ENCODE peak calls at places on chromosomes 12 and 14, in four cellular contexts. Z, I, V and Q are unnamed samples.

GRCh38 chr12:102202556-102202955 is 4.9 kb upstream of the PMCH start:
- DNase-seq in Z (no peak), I (no peak), V (no peak), Q (no peak)

GRCh38 chr14:58299665-58300202 is 1.4 kb downstream of the ARID4A start:
- DNase-seq in Z (no peak), I (peak), V (no peak), Q (no peak)

GRCh38 chr12:68904351-68904982 is 28.5 kb downstream of the CPM start:
- DNase-seq in Z (no peak), I (no peak), V (no peak), Q (no peak)

GRCh38 chr12:12480074-12480473 is 82.6 kb downstream of the DUSP16 start:
- DNase-seq in Z (no peak), I (no peak), V (no peak), Q (no peak)

GRCh38 chr12:123363385-123363742 is 1.3 kb downstream of the SBNO1 start:
- DNase-seq in Z (no peak), I (no peak), V (no peak), Q (no peak)

GRCh38 chr14:22994762-22995275 is 12.5 kb upstream of the AJUBA start:
- DNase-seq in Z (no peak), I (no peak), V (no peak), Q (no peak)

GRCh38 chr14:105945891-105946290 is 419.5 kb downstream of the TMEM121 start:
- DNase-seq in Z (no peak), I (peak), V (no peak), Q (no peak)

GRCh38 chr14:104532191-104532555 is 47.4 kb upstream of the C14orf180 start:
- DNase-seq in Z (no peak), I (no peak), V (no peak), Q (no peak)

GRCh38 chr14:89339579-89339978 is 77.5 kb downstream of the FOXN3 start:
- DNase-seq in Z (no peak), I (no peak), V (no peak), Q (no peak)

GRCh38 chr14:89339158-89339557 is 77.9 kb downstream of the FOXN3 start:
- DNase-seq in Z (no peak), I (no peak), V (no peak), Q (no peak)

GRCh38 chr14:89336338-89336737 is 80.7 kb downstream of the FOXN3 start:
- DNase-seq in Z (no peak), I (no peak), V (no peak), Q (no peak)

GRCh38 chr14:89337912-89338311 is 79.1 kb downstream of the FOXN3 start:
- DNase-seq in Z (no peak), I (no peak), V (no peak), Q (no peak)

DNA sequence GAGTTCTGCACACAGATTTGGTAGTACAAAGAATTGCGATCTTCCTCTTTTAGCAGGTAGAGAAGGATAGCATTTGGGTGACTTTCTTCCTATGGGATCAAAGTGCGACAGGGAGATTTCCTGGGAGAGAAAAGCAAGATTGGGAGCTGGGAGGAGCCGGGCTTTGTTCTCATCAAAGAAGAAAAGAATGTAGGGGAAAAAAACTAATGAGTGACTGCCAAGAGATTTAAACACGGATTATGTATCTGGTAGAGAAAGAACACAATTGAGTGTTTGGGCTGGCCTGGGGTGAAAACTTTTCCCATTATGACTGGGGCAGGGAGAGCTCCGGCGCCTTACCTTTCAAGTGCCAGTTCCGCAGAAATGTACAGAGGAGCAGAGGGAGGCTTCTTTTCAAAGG is 79.9 kb downstream of the FOXN3 start:
- DNase-seq in Z (no peak), I (no peak), V (no peak), Q (no peak)
- TF ChIP-seq CTCF in Z (no peak), I (no peak), V (no peak), Q (no peak)

GRCh38 chr12:115973968-115974765 is 303.3 kb downstream of the MED13L start:
- DNase-seq in Z (no peak), I (no peak), V (no peak), Q (no peak)
- TF ChIP-seq CTCF in Z (no peak), I (no peak), V (no peak), Q (no peak)

GRCh38 chr14:44528180-44528579 is 21.1 kb upstream of the FSCB start:
- DNase-seq in Z (no peak), I (no peak), V (no peak), Q (no peak)

GRCh38 chr14:44531648-44532047 is 24.6 kb upstream of the FSCB start:
- DNase-seq in Z (no peak), I (no peak), V (no peak), Q (no peak)

GRCh38 chr14:44530482-44530881 is 23.4 kb upstream of the FSCB start:
- DNase-seq in Z (no peak), I (no peak), V (no peak), Q (no peak)

DNA sequence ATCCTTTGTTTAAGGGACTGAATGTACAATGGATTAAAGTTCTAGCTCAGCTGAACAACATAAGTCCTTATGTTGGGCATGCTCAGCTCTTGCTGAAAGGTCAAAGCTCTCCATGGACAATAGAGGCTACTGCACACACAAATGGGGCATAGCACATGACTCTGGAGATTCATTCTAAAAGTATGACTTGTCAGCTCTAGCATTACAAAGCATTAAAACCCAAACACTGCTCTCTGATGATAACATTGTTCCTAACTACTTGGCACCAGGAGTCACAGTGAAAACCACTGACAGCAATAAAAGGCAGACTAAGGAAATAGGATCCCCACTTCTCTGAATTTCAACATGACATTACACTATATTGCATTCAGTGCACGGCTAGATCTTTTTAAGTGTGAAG is 21.9 kb upstream of the FSCB start:
- DNase-seq in Z (no peak), I (no peak), V (no peak), Q (no peak)
- TF ChIP-seq CTCF in Z (no peak), I (no peak), V (no peak), Q (no peak)

GRCh38 chr14:35531960-35532747 is 1.8 kb upstream of the INSM2 start:
- DNase-seq in Z (no peak), I (no peak), V (no peak), Q (no peak)

GRCh38 chr14:35534130-35534883 is at the start of gene INSM2:
- DNase-seq in Z (no peak), I (peak), V (no peak), Q (no peak)

GRCh38 chr14:35534884-35535793 is 1.2 kb downstream of the INSM2 start:
- DNase-seq in Z (peak), I (peak), V (peak), Q (no peak)

GRCh38 chr14:35532783-35533356 is 1.1 kb upstream of the INSM2 start:
- DNase-seq in Z (no peak), I (no peak), V (no peak), Q (no peak)

GRCh38 chr14:35533357-35534129 is 421 bp upstream of the INSM2 start:
- DNase-seq in Z (peak), I (peak), V (no peak), Q (no peak)
- TF ChIP-seq CTCF in Z (peak), I (no peak), V (no peak), Q (no peak)

GRCh38 chr14:57189070-57189469 is 79.6 kb downstream of the EXOC5 start:
- DNase-seq in Z (no peak), I (no peak), V (no peak), Q (no peak)
- TF ChIP-seq CTCF in Z (no peak), I (no peak), V (no peak), Q (no peak)

DNA sequence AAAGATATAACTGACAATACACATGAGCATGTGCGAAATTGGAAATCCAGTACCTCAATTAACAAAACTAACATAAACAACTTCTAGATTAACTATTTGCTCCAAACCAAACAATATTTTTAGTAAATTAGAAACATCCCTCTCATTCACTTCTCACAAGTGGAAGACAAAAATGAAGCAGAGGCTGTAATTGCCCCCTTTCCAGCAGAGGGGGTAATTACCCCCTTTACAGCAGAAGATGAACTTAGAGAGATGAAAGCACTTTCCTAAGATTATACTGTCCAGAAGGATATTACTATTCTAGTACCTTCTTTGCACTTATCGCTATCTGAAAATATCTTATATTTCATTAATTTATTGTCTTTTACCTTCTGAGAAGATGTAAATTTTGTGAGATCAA is 1025.2 kb downstream of the FSCB start:
- DNase-seq in Z (no peak), I (no peak), V (no peak), Q (no peak)
- TF ChIP-seq CTCF in Z (peak), I (no peak), V (no peak), Q (no peak)